ENCODE peak calls at places on chromosome 13, in four cellular contexts. B is suprapubic skin, G is thyroid gland, P is IMR-90. J is an unnamed sample.

GRCh38 chr13:100506154-100506553 is 82.4 kb downstream of the GGACT start:
- DNase-seq in B (no peak), G (no peak), P (no peak), J (no peak)

GRCh38 chr13:71677114-71677513 is 189.9 kb downstream of the DACH1 start:
- DNase-seq in B (no peak), G (no peak), P (no peak), J (no peak)

GRCh38 chr13:82522872-82523271 is 1359.4 kb downstream of the SLITRK1 start:
- DNase-seq in B (no peak), G (no peak), P (no peak), J (no peak)

GRCh38 chr13:45393941-45394570 is 24.1 kb downstream of the SLC25A30 start:
- DNase-seq in B (no peak), G (peak; percentile 65), P (peak; percentile 54), J (peak; percentile 77)

GRCh38 chr13:52892925-52893324 is 44.5 kb upstream of the PCDH8 start:
- DNase-seq in B (no peak), G (peak; percentile 79), P (no peak), J (no peak)

GRCh38 chr13:60396783-60397692 is at the start of gene TDRD3:
- DNase-seq in B (peak; percentile 86), G (peak; percentile 84), P (peak; percentile 82), J (peak; percentile 92)

GRCh38 chr13:46775385-46776065 is 21.4 kb downstream of the ESD start:
- DNase-seq in B (no peak), G (peak; percentile 34), P (no peak), J (no peak)

GRCh38 chr13:109427148-109427547 is 359.2 kb downstream of the IRS2 start:
- DNase-seq in B (no peak), G (no peak), P (no peak), J (no peak)

GRCh38 chr13:43205421-43205820 is 182.0 kb downstream of the DNAJC15 start:
- DNase-seq in B (no peak), G (no peak), P (no peak), J (no peak)

GRCh38 chr13:29140277-29140676 is 320.1 kb downstream of the MTUS2 start:
- DNase-seq in B (no peak), G (peak; percentile 83), P (no peak), J (no peak)

GRCh38 chr13:113726961-113727411 is 32.0 kb upstream of the TMEM255B start:
- DNase-seq in B (no peak), G (peak; percentile 17), P (peak; percentile 31), J (no peak)

GRCh38 chr13:70432276-70432805 is 324.1 kb upstream of the KLHL1 start:
- DNase-seq in B (no peak), G (no peak), P (no peak), J (no peak)

GRCh38 chr13:79432086-79432485 is 26.0 kb upstream of the RBM26 start:
- DNase-seq in B (no peak), G (no peak), P (no peak), J (no peak)

GRCh38 chr13:33937373-33938087 is 119.6 kb downstream of the RFC3 start:
- DNase-seq in B (no peak), G (no peak), P (no peak), J (no peak)

GRCh38 chr13:39485314-39485700 is 117.7 kb downstream of the LHFPL6 start:
- DNase-seq in B (no peak), G (no peak), P (peak; percentile 33), J (no peak)

GRCh38 chr13:38496956-38497355 is 147.3 kb downstream of the UFM1 start:
- DNase-seq in B (no peak), G (no peak), P (no peak), J (no peak)

GRCh38 chr13:29362849-29363604 is 232.5 kb downstream of the SLC7A1 start:
- DNase-seq in B (no peak), G (peak; percentile 32), P (peak; percentile 44), J (peak; percentile 52)

GRCh38 chr13:51303063-51303552 is 36.4 kb upstream of the SERPINE3 start:
- DNase-seq in B (no peak), G (no peak), P (no peak), J (no peak)

GRCh38 chr13:76879211-76879875 is 6.9 kb downstream of the KCTD12 start:
- DNase-seq in B (peak; percentile 85), G (peak; percentile 33), P (peak; percentile 70), J (peak; percentile 70)

GRCh38 chr13:106498158-106498557 is 37.3 kb downstream of the EFNB2 start:
- DNase-seq in B (no peak), G (no peak), P (no peak), J (no peak)

GRCh38 chr13:97878421-97879375 is 74.8 kb upstream of the IPO5 start:
- DNase-seq in B (no peak), G (peak; percentile 24), P (peak; percentile 34), J (no peak)

GRCh38 chr13:83216521-83217245 is 665.6 kb downstream of the SLITRK1 start:
- DNase-seq in B (no peak), G (no peak), P (peak; percentile 63), J (no peak)

GRCh38 chr13:113413178-113413897 is 40.0 kb downstream of the ADPRHL1 start:
- DNase-seq in B (no peak), G (no peak), P (no peak), J (no peak)

GRCh38 chr13:59774511-59774911 is 389.2 kb downstream of the DIAPH3 start:
- DNase-seq in B (no peak), G (no peak), P (peak; percentile 77), J (no peak)

GRCh38 chr13:69793803-69794453 is 313.7 kb upstream of the ATXN8OS start:
- DNase-seq in B (no peak), G (no peak), P (no peak), J (no peak)

GRCh38 chr13:76339649-76340048 is 546.6 kb downstream of the KCTD12 start:
- DNase-seq in B (no peak), G (no peak), P (no peak), J (no peak)

GRCh38 chr13:48412881-48413351 is at the start of gene LPAR6:
- DNase-seq in B (no peak), G (no peak), P (peak; percentile 73), J (no peak)

GRCh38 chr13:48412100-48412556 is 785 bp downstream of the LPAR6 start:
- DNase-seq in B (no peak), G (no peak), P (peak; percentile 31), J (no peak)

GRCh38 chr13:48411281-48412099 is 1.4 kb downstream of the LPAR6 start:
- DNase-seq in B (no peak), G (no peak), P (peak; percentile 21), J (no peak)

GRCh38 chr13:48414501-48414900 is 1.6 kb upstream of the LPAR6 start:
- DNase-seq in B (no peak), G (no peak), P (no peak), J (no peak)

GRCh38 chr13:48410199-48410598 is 2.7 kb downstream of the LPAR6 start:
- DNase-seq in B (no peak), G (no peak), P (no peak), J (no peak)
- TF ChIP-seq POLR2A in B (no peak), G (peak; percentile 12), P (no peak), J (no peak)

GRCh38 chr13:30791354-30791921 is 56.1 kb downstream of the ALOX5AP start:
- DNase-seq in B (no peak), G (no peak), P (peak; percentile 43), J (no peak)
- H3K27ac ChIP-seq in B (no peak overlapping the region), G (peak overlapping the region; percentile 62), P (no peak overlapping the region), J (no peak overlapping the region)

GRCh38 chr13:66222127-66222526 is 1008.0 kb downstream of the PCDH9 start:
- DNase-seq in B (no peak), G (no peak), P (no peak), J (no peak)

GRCh38 chr13:66219493-66219892 is 1010.6 kb downstream of the PCDH9 start:
- DNase-seq in B (no peak), G (no peak), P (no peak), J (no peak)

GRCh38 chr13:66224644-66225043 is 1005.5 kb downstream of the PCDH9 start:
- DNase-seq in B (no peak), G (no peak), P (no peak), J (no peak)

GRCh38 chr13:66222926-66223325 is 1007.2 kb downstream of the PCDH9 start:
- DNase-seq in B (no peak), G (no peak), P (no peak), J (no peak)

GRCh38 chr13:66225071-66225470 is 1005.1 kb downstream of the PCDH9 start:
- DNase-seq in B (no peak), G (no peak), P (no peak), J (no peak)
- H3K4me1 ChIP-seq in B (no peaks in the 10 kb centered on the region), G (no peaks in the 10 kb centered on the region), P (no peaks in the 10 kb centered on the region), J (no peaks in the 10 kb centered on the region)

GRCh38 chr13:31160857-31161582 is 684 bp downstream of the HSPH1 start:
- DNase-seq in B (no peak), G (peak; percentile 59), P (peak; percentile 75), J (peak; percentile 78)
- TF ChIP-seq POLR2A in B (no peak), G (peak; percentile 72), P (peak; percentile 64), J (no peak)